ENCODE peak calls at places on chromosomes 16 and 17, in four cellular contexts. M, S, U and Q are unnamed samples.

GRCh38 chr17:37689317-37689716 is 46.1 kb upstream of the DDX52 start:
- DNase-seq in M (no peak), S (no peak), U (no peak), Q (no peak)

GRCh38 chr17:78644259-78644658 is 67.1 kb upstream of the DNAH17 start:
- DNase-seq in M (no peak), U (no peak), S (no peak), Q (no peak)

GRCh38 chr16:31697744-31698125 is 170.0 kb downstream of the AHSP start:
- DNase-seq in M (no peak), S (no peak), U (no peak), Q (no peak)

GRCh38 chr16:2531696-2532493 is 687 bp upstream of the CEMP1 start:
- DNase-seq in M (peak), S (peak), U (peak), Q (peak)

GRCh38 chr17:7854851-7855642 is at the start of gene TMEM88:
- DNase-seq in U (no peak), S (no peak), M (peak), Q (no peak)

GRCh38 chr16:87959391-87959968 is 8.2 kb downstream of the BANP start:
- DNase-seq in M (no peak), S (peak), U (no peak), Q (no peak)

GRCh38 chr16:49594706-49595534 is 221.3 kb downstream of the C16orf78 start:
- DNase-seq in M (peak), U (no peak), S (no peak), Q (no peak)

GRCh38 chr17:46719889-46720288 is 98.6 kb downstream of the WNT3 start:
- DNase-seq in S (no peak), U (no peak), M (no peak), Q (no peak)

GRCh38 chr16:71859751-71860521 is 14.2 kb downstream of the ATXN1L start:
- DNase-seq in S (no peak), M (no peak), U (no peak), Q (no peak)

GRCh38 chr17:51144266-51145022 is 8.9 kb upstream of the NME1 start:
- DNase-seq in M (no peak), U (no peak), S (no peak), Q (no peak)

GRCh38 chr16:80776856-80777255 is 27.5 kb downstream of the CDYL2 start:
- DNase-seq in U (no peak), S (no peak), M (no peak), Q (no peak)

GRCh38 chr17:17497065-17497844 is 1.1 kb upstream of the RASD1 start:
- DNase-seq in S (no peak), U (no peak), M (no peak), Q (no peak)

GRCh38 chr16:66270333-66270927 is 96.1 kb upstream of the CDH5 start:
- DNase-seq in U (no peak), S (peak), M (peak), Q (peak)

GRCh38 chr17:9209781-9210370 is 188.6 kb downstream of the NTN1 start:
- DNase-seq in S (no peak), U (no peak), M (no peak), Q (no peak)

GRCh38 chr17:35846055-35846809 is 22.5 kb downstream of the HEATR9 start:
- DNase-seq in M (no peak), U (no peak), S (no peak), Q (peak)

GRCh38 chr17:67244621-67245072 is 349 bp downstream of the HELZ start:
- DNase-seq in U (no peak), M (no peak), S (peak), Q (no peak)

GRCh38 chr17:67779098-67779672 is 46.1 kb upstream of the BPTF start:
- DNase-seq in M (peak), S (peak), U (no peak), Q (peak)

GRCh38 chr17:31738067-31738466 is 121.0 kb downstream of the COPRS start:
- DNase-seq in M (no peak), S (no peak), U (no peak), Q (no peak)

GRCh38 chr16:76162046-76162445 is 115.2 kb upstream of the CNTNAP4 start:
- DNase-seq in U (no peak), M (no peak), S (no peak), Q (no peak)

GRCh38 chr17:71639865-71640264 is 481.0 kb upstream of the SOX9 start:
- DNase-seq in U (no peak), M (no peak), S (no peak), Q (no peak)

GRCh38 chr16:9138731-9139501 is 47.5 kb downstream of the HAPSTR1 start:
- DNase-seq in U (no peak), M (peak), S (peak), Q (peak)

GRCh38 chr17:83173997-83174858 is 94.8 kb downstream of the METRNL start:
- DNase-seq in S (no peak), U (no peak), M (peak), Q (peak)

GRCh38 chr16:54191163-54191562 is 95.4 kb downstream of the IRX3 start:
- DNase-seq in U (no peak), M (no peak), S (no peak), Q (no peak)

GRCh38 chr17:64125937-64126336 is 4.0 kb downstream of the ERN1 start:
- DNase-seq in S (no peak), U (no peak), M (no peak), Q (no peak)

GRCh38 chr17:76905036-76905435 is 36.8 kb downstream of the MGAT5B start:
- DNase-seq in U (no peak), S (no peak), M (no peak), Q (no peak)

GRCh38 chr16:88195911-88196465 is 186.8 kb upstream of the ZNF469 start:
- DNase-seq in S (no peak), U (no peak), M (no peak), Q (no peak)

GRCh38 chr17:27622914-27623313 is 8.1 kb upstream of the LGALS9 start:
- DNase-seq in M (no peak), S (no peak), U (no peak), Q (no peak)

GRCh38 chr16:77113835-77114234 is 77.2 kb upstream of the MON1B start:
- DNase-seq in M (no peak), S (no peak), U (no peak), Q (no peak)

GRCh38 chr17:32015245-32016013 is 8.2 kb downstream of the LRRC37B start:
- DNase-seq in U (no peak), M (no peak), S (no peak), Q (peak)

GRCh38 chr17:10117581-10118001 is 80.8 kb downstream of the GAS7 start:
- DNase-seq in S (no peak), M (no peak), U (peak), Q (peak)

GRCh38 chr17:28726396-28726911 is 421 bp upstream of the TLCD1 start:
- DNase-seq in S (no peak), M (no peak), U (no peak), Q (peak)

GRCh38 chr17:41982026-41982989 is 15.7 kb downstream of the CNP start:
- DNase-seq in S (no peak), U (no peak), M (no peak), Q (peak)

GRCh38 chr17:20080513-20080912 is 71.4 kb downstream of the SPECC1 start:
- DNase-seq in U (no peak), S (no peak), M (no peak), Q (no peak)

GRCh38 chr17:55702150-55702549 is 20.5 kb downstream of the TMEM100 start:
- DNase-seq in S (no peak), M (no peak), U (no peak), Q (no peak)

DNA sequence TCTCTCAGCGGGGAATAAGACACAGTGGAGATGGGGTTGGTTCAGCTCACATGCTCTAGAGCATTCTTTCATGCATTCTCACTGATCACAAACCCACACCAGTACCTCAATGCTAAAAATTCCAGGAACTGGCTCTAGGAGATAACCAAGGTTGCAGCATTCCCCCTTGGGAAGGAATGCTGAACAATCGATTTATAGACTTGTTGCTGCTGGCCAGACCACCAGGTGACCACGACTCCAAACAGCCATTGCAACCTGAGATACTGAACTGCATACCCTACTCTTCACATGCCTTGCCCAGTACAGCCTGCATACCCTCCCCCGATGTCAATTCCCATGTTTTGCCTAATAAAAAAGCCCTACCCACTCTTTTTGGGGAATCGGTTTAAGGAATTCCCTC is 75.1 kb upstream of the GPRC5B start:
- DNase-seq in U (no peak), M (no peak), S (no peak), Q (no peak)
- H3K4me3 ChIP-seq in U (no peak), M (no peak), S (no peak), Q (no peak)

GRCh38 chr16:27759301-27759871 is 209.4 kb downstream of the KATNIP start:
- DNase-seq in U (no peak), M (no peak), S (no peak), Q (peak)
- TF ChIP-seq CHD1 in U (no peak), M (no peak), S (no peak), Q (no peak)

GRCh38 chr17:39210093-39210434 is 10.0 kb downstream of the RPL19 start:
- DNase-seq in S (no peak), U (no peak), M (no peak), Q (no peak)

GRCh38 chr17:39208893-39209292 is 8.8 kb downstream of the RPL19 start:
- DNase-seq in S (no peak), U (no peak), M (no peak), Q (no peak)

GRCh38 chr17:39212200-39212810 is 12.2 kb downstream of the RPL19 start:
- DNase-seq in M (no peak), U (no peak), S (no peak), Q (no peak)

GRCh38 chr17:39208136-39208535 is 8.1 kb downstream of the RPL19 start:
- DNase-seq in S (no peak), M (no peak), U (no peak), Q (peak)

DNA sequence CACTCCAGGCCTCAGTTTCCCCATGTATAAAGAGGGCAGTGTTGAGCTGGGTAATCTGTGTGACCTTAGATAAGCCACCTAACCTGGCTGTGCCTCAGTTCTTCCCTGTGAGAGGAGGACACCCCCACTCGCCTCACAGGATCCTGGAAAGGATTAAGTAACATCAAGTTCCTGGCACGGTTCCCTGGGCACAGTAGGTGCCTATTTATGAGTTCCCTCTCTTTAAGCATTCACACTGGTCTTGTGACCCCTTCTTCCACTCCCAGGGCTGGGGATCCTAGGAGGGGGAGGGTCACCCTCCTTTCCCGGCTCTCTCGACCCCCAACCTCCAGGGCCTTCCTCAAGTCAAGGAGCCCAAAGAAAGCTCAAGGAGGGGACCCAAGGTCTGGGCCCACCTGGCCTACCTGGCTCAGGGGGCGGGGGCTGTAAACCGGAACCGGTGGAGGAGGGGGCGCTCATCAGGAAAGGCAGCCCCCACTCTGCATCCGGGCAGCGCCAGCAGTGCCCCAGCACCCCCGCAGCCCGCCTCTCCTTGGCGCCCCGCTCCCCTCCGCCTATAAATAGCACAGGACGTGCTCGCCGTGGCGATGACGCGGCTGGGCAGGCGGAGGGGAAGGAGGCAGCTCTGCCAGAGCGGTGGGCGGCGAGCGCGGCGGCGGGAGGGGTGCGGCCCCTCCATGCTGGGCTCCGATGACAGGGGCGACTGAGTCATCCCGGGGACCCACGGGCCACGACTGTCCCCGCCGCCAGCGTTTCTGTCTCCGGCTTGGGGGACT is 9.4 kb downstream of the RPL19 start:
- DNase-seq in S (peak), U (no peak), M (peak), Q (peak)
- H3K4me3 ChIP-seq in S (no peak), U (peak), M (peak), Q (peak)

GRCh38 chr17:74619077-74619673 is 4.4 kb downstream of the CD300E start:
- DNase-seq in U (no peak), M (no peak), S (no peak), Q (no peak)
- TF ChIP-seq CHD1 in U (no peak), M (no peak), S (no peak), Q (no peak)

DNA sequence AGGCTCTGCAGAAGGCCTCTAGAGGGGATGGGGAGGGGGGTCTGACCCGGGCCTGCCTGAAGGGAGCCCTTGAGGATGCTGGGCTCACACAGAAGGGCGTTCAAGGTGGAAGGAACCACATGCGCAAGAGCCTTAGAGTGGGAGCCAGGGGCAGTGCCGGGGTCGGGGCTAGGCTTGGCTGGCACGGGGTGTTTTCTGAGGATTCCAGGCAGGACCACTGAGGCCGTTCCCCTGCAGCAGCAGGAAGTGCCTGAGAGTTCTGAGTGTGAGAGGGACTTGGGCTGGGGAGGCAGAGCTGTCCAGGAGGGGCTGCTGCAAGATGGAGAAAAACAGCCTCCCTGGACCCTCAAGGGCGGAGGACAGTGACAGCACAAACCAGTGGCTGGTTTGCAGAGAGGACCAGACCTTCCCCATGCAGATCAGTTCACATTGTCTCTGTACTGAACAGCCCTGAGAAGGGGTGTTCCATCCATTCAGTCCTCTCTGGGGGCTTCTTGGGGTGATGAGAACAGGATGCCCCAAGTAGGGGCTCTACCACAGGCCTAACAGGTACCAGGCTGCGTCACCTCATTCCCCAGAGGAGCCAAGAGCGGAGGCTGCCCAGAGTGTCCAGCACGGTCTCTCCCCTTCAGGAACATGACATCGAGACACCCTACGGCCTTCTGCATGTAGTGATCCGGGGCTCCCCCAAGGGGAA is 3.4 kb downstream of the NDRG4 start:
- DNase-seq in U (no peak), M (no peak), S (no peak), Q (no peak)
- H3K4me3 ChIP-seq in U (no peak), M (no peak), S (no peak), Q (no peak)

DNA sequence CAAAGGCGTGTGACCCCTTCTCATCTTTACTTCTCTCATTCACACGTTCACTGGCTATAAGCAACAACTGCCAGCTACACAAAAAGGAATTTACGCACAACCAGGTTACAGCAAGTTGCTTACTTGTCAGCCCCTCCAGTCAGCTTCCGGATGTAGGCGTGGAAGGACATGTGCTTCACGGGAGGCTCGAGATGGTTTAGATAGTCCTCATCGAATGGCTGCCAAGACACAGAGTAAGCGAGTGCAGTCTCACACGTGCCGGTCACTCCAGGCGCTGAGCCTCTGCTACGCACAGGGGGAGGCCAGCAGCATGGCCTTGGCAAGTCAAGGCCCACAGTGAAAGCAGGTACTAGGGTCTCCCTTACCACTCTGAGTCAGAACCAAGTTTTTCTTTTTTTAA is 28.3 kb downstream of the NPLOC4 start:
- DNase-seq in S (no peak), M (no peak), U (no peak), Q (no peak)
- TF ChIP-seq CHD1 in S (no peak), M (no peak), U (no peak), Q (no peak)

DNA sequence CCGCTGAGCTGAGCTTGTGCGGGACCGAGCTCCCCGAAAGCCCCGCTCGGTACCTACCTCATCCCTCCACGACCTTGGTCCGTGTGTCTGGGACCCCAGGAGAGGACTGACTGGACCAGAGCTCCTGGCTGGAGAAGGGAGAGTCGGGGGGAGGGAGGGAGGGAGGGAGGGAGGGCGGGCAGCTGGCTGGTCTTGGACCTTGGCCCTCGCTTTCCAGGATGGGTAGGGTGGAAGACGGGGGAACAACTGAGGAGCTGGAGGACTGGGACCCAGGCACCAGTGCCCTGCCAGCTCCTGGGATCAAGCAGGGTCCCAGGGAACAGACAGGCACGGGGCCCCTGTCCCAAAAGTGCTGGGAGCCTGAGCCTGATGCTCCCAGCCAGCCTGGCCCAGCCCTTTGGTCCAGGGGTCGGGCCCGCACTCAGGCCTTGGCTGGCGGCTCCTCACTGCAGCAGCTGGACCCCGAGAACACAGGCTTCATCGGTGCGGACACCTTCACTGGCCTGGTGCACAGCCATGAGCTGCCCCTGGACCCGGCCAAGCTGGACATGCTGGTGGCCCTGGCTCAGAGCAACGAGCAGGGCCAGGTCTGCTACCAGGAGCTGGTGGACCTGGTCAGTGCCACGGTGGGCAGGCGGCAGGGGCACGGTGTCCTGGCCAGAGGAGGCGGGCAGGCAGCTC is 553 bp downstream of the RHBDL1 start:
- DNase-seq in U (no peak), S (no peak), M (peak), Q (no peak)
- H3K4me3 ChIP-seq in U (no peak), S (peak), M (peak), Q (peak)